ENCODE peak calls at places on chromosomes 2 and 18, in seven cellular contexts. C is colonic mucosa, H is fibroblast of mammary gland, O is tibial artery, M is fibroblast of lung, R is HFFc6, Y is Calu3. L is an unnamed sample.

GRCh38 chr18:50527636-50528307 is 32.1 kb upstream of the MAPK4 start:
- DNase-seq in C (no peak), H (no peak), O (no peak), M (no peak), R (no peak), Y (no peak), L (no peak)

GRCh38 chr2:47429795-47430194 is 26.8 kb downstream of the MSH2 start:
- DNase-seq in C (no peak), H (peak; percentile 77), O (no peak), M (peak; percentile 71), R (peak; percentile 48), Y (no peak), L (no peak)

GRCh38 chr2:579961-580360 is 97.2 kb downstream of the TMEM18 start:
- DNase-seq in C (no peak), H (no peak), O (no peak), M (no peak), R (no peak), Y (no peak), L (no peak)

GRCh38 chr2:54228945-54229344 is 27.1 kb downstream of the TSPYL6 start:
- DNase-seq in C (no peak), H (peak; percentile 27), O (peak; percentile 69), M (peak; percentile 43), R (no peak), Y (no peak), L (no peak)

GRCh38 chr2:16060936-16061338 is 120.6 kb downstream of the MYCN start:
- DNase-seq in C (no peak), H (no peak), O (no peak), M (no peak), R (no peak), Y (no peak), L (no peak)

GRCh38 chr2:12717191-12717987 is 653 bp downstream of the TRIB2 start:
- DNase-seq in C (peak; percentile 45), H (peak; percentile 72), O (peak; percentile 55), M (peak; percentile 87), R (peak; percentile 62), Y (peak; percentile 49), L (peak; percentile 51)

GRCh38 chr2:222298311-222299150 is at the start of gene PAX3:
- DNase-seq in C (no peak), H (peak; percentile 34), O (no peak), M (no peak), R (peak; percentile 94), Y (no peak), L (peak; percentile 71)

GRCh38 chr2:234242446-234242810 is 191.9 kb downstream of the SPP2 start:
- DNase-seq in C (no peak), H (no peak), O (no peak), M (no peak), R (no peak), Y (no peak), L (no peak)

GRCh38 chr2:112817082-112817481 is 19.5 kb downstream of the IL1B start:
- DNase-seq in C (no peak), H (no peak), O (no peak), M (no peak), R (no peak), Y (no peak), L (no peak)

GRCh38 chr2:112811841-112812306 is 24.7 kb downstream of the IL1B start:
- DNase-seq in C (peak; percentile 43), H (peak; percentile 82), O (no peak), M (peak; percentile 64), R (peak; percentile 88), Y (peak; percentile 73), L (no peak)

GRCh38 chr2:112812318-112813042 is 24.1 kb downstream of the IL1B start:
- DNase-seq in C (no peak), H (peak; percentile 93), O (no peak), M (peak; percentile 91), R (peak; percentile 51), Y (peak; percentile 30), L (no peak)

GRCh38 chr2:112813043-112813966 is 23.3 kb downstream of the IL1B start:
- DNase-seq in C (no peak), H (no peak), O (no peak), M (no peak), R (no peak), Y (no peak), L (no peak)

DNA sequence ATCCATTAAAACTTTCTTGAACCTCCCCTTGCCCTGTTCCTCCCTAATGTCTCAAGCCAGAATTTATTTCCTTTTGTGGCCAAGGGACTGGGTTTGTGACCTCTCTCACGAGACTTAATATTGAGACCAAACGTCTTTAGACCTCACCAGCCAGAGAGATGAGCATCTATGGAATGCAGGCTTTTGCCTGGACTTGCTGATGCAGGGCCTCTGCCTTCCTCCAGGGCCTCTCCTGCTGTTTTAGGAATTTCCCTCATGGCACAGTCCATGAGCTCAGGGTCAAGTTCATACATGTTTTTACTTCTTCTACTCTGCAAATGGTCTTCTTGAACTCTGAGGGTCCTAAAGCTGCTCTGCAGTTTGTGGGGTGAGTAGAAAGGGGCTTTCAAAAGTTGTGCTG is 22.3 kb downstream of the IL1B start:
- DNase-seq in C (no peak), H (no peak), O (no peak), M (no peak), R (peak; percentile 47), Y (no peak), L (no peak)
- TF ChIP-seq CTCF in C (no peak), H (no peak), O (no peak), M (no peak), R (peak; percentile 52), Y (no peak), L (peak; percentile 14)

DNA sequence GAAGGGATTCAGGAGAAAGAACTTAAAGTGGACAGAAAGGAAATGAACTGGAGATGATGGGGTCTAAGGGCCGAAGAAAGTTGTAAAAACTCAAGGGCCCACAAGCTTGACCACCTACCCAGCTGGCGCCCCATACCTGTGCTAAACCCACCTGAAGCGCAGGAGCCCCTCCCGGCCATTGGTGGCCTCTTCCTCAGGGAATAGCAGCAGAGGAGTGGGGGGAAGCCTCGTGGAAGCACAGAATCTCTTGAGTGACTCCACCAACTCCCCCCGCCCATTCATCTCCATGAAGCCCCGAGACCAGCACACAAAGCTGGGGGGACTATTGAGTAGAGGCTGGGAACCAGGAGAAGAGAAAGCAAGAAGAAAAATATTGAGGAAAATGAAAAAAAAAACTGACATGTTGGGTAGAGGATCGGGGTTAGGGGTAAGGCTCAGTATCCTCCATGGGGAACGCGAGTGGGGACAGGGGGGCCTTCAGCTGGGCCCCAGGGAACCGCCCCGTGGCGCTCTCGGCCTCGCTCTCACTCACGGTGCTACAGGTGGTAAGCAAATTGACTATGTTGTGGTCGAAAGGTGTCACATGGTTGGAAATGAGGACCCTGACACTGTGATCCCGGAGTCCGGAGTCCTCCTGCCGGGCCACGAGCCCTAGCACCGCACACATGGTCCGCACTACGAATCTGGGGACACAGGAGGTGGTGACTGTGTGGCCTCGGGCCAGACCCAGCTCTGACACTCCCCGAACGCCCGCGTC is 728 bp downstream of the AUP1 start:
- DNase-seq in C (no peak), H (no peak), O (no peak), M (no peak), R (no peak), Y (no peak), L (no peak)
- TF ChIP-seq CTCF in C (no peak), H (no peak), O (no peak), M (no peak), R (no peak), Y (no peak), L (no peak)

DNA sequence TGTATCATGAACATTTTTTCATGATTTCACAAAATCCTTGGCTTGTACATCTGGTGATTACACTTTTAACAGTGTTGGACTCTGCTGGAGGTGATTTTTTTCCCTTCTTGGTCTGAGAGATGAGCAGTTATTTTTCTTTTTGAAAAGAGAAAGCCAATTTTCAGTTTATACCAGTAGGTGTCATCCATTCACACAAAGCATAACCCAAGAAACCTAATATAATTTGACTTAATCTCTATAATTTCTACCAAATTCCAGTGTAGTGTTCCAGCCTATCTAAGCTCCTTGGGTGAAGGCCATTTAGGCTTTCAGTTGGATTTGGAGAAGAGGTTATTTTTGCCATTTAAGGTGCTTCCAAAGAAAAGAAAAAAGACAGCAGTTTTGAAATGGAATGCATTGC is 7.7 kb upstream of the ICOS start:
- DNase-seq in C (no peak), H (peak; percentile 20), O (no peak), M (peak; percentile 15), R (no peak), Y (no peak), L (no peak)
- TF ChIP-seq CTCF in C (no peak), H (peak; percentile 51), O (peak; percentile 37), M (no peak), R (peak; percentile 66), Y (no peak), L (peak; percentile 57)

DNA sequence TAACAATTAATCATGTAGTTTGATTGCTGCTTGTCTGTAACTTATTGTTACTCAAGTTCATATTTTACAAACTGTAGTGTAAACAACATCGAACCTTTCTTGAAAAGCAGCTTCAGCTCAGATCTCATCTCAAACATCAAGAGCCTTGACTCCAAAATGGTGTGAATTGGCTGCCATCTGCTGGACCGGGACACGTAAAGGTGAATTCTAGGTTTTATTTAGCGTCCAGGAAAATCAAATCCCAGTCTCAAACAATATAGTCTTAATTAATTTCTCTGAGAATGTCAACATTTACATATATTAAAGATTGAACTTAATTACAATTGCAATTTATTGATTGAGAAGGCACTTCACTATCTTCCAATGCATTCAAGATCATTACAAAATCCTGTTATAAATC is 453.0 kb downstream of the GALR1 start:
- DNase-seq in C (no peak), H (peak; percentile 33), O (no peak), M (peak; percentile 5), R (no peak), Y (no peak), L (peak; percentile 16)
- TF ChIP-seq CTCF in C (no peak), H (peak; percentile 10), O (no peak), M (no peak), R (no peak), Y (no peak), L (peak; percentile 57)